ENCODE peak calls at places on chromosomes 16 and 17, in nine cellular contexts. K, W, R, I, B, J, V, A and Z are unnamed samples.

GRCh38 chr16:75010427-75010826 is 11.6 kb downstream of the ZNRF1 start:
- DNase-seq in K (no peak), W (no peak), R (no peak), I (no peak), B (no peak), J (no peak), V (no peak), A (no peak), Z (no peak)

GRCh38 chr17:44008205-44008909 is 3.9 kb downstream of the NAGS start:
- DNase-seq in K (no peak), W (no peak), R (no peak), I (no peak), B (no peak), J (no peak), V (no peak), A (no peak), Z (no peak)

GRCh38 chr16:88525663-88525990 is 44.6 kb upstream of the ZC3H18 start:
- DNase-seq in K (no peak), W (no peak), R (no peak), I (no peak), B (no peak), J (no peak), V (no peak), A (no peak), Z (no peak)

GRCh38 chr17:72393553-72393952 is 272.7 kb downstream of the SOX9 start:
- DNase-seq in K (peak), W (peak), R (no peak), I (peak), B (no peak), J (no peak), V (no peak), A (no peak), Z (no peak)

GRCh38 chr16:76931186-76931585 is 259.8 kb upstream of the MON1B start:
- DNase-seq in K (no peak), W (no peak), R (no peak), I (peak), B (no peak), J (no peak), V (no peak), A (no peak), Z (no peak)

GRCh38 chr16:77723108-77723514 is 797 bp downstream of the NUDT7 start:
- DNase-seq in K (peak), W (peak), R (no peak), I (no peak), B (no peak), J (no peak), V (peak), A (no peak), Z (peak)

GRCh38 chr17:7955414-7956042 is 23.5 kb downstream of the CNTROB start:
- DNase-seq in K (no peak), W (no peak), R (no peak), I (no peak), B (no peak), J (no peak), V (no peak), A (no peak), Z (no peak)

GRCh38 chr16:14196011-14196410 is 124.9 kb downstream of the MRTFB start:
- DNase-seq in K (no peak), W (no peak), R (no peak), I (no peak), B (no peak), J (no peak), V (no peak), A (no peak), Z (no peak)

GRCh38 chr16:86604436-86605220 is 26.3 kb downstream of the FOXL1 start:
- DNase-seq in K (no peak), W (no peak), R (no peak), I (no peak), B (no peak), J (no peak), V (no peak), A (peak), Z (no peak)

GRCh38 chr17:16343569-16343968 is 9.7 kb downstream of the CENPV start:
- DNase-seq in K (no peak), W (no peak), R (no peak), I (no peak), B (no peak), J (no peak), V (no peak), A (no peak), Z (no peak)

GRCh38 chr16:11310997-11311561 is 29.9 kb upstream of the PRM1 start:
- DNase-seq in K (no peak), W (no peak), R (no peak), I (no peak), B (no peak), J (no peak), V (no peak), A (peak), Z (no peak)

GRCh38 chr17:28760987-28761562 is 17.3 kb downstream of the TRAF4 start:
- DNase-seq in K (peak), W (no peak), R (no peak), I (peak), B (peak), J (peak), V (peak), A (no peak), Z (peak)

GRCh38 chr16:87100306-87101058 is 216.7 kb downstream of the C16orf95 start:
- DNase-seq in K (no peak), W (no peak), R (no peak), I (no peak), B (no peak), J (no peak), V (no peak), A (no peak), Z (no peak)

GRCh38 chr16:54654429-54654828 is 276.2 kb upstream of the IRX5 start:
- DNase-seq in K (no peak), W (no peak), R (no peak), I (no peak), B (no peak), J (no peak), V (no peak), A (no peak), Z (no peak)
- H3K4me3 ChIP-seq in K (no peak), W (no peak), R (no peak), I (no peak), B (no peak), J (no peak), V (no peak), A (no peak), Z (no peak)

DNA sequence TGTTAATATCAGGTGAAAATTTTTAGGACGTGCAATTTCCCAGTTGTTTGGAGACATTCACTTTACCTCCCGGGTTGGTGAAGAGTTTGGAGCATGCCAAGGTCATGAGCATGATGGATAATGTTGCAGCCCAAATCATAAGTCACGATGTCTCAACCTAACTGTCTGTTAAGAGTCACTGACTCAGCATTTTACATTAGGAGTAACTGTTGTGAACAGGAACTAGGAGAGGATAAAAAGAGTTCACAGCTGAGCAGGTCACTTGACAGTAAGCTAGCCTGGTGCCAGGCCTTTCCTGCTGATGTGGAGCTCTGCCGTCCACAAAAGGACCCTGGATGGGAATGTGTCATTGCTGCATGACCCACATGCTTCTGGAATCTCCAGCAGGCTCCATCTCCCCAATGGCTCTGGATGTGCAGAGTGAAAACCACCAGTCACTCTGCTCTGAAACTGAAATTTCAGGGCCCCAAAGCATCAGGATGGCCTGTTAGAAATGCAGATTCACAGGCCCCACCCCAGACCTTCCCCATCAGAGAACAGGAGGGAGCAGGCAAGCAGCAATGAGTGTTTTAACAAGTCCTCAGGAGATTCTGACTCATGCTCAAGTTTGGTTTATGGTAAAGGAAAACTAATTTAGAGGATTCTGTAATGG is 371.6 kb upstream of the MAF start:
- DNase-seq in K (peak), W (no peak), R (no peak), I (peak), B (no peak), J (no peak), V (no peak), A (no peak), Z (no peak)
- TF ChIP-seq CTCF in K (no peak), W (no peak), R (no peak), I (no peak), B (no peak), J (no peak), V (no peak), A (no peak), Z (no peak)

GRCh38 chr17:39973496-39973895 is 7.1 kb upstream of the PSMD3 start:
- DNase-seq in K (peak), W (no peak), R (no peak), I (peak), B (no peak), J (no peak), V (no peak), A (no peak), Z (no peak)
- H3K4me3 ChIP-seq in K (no peak), W (no peak), R (no peak), I (no peak), B (no peak), J (no peak), V (no peak), A (no peak), Z (no peak)

GRCh38 chr16:80041399-80041798 is 440.9 kb upstream of the MAF start:
- DNase-seq in K (no peak), W (no peak), R (no peak), I (no peak), B (no peak), J (no peak), V (no peak), A (no peak), Z (no peak)

GRCh38 chr16:80046848-80047247 is 446.3 kb upstream of the MAF start:
- DNase-seq in K (no peak), W (no peak), R (no peak), I (no peak), B (no peak), J (no peak), V (no peak), A (no peak), Z (no peak)

GRCh38 chr16:80047796-80048649 is 447.5 kb upstream of the MAF start:
- DNase-seq in K (no peak), W (no peak), R (no peak), I (peak), B (no peak), J (no peak), V (no peak), A (no peak), Z (no peak)

GRCh38 chr16:80051040-80051439 is 450.5 kb upstream of the MAF start:
- DNase-seq in K (no peak), W (no peak), R (no peak), I (no peak), B (no peak), J (no peak), V (no peak), A (no peak), Z (no peak)

GRCh38 chr16:80045944-80046660 is 445.6 kb upstream of the MAF start:
- DNase-seq in K (no peak), W (no peak), R (no peak), I (no peak), B (no peak), J (no peak), V (no peak), A (no peak), Z (no peak)
- TF ChIP-seq CTCF in K (no peak), W (no peak), R (no peak), I (no peak), B (no peak), J (no peak), V (no peak), A (no peak), Z (no peak)

GRCh38 chr17:41417576-41418015 is 6.8 kb downstream of the KRT37 start:
- DNase-seq in K (peak), W (no peak), R (no peak), I (peak), B (no peak), J (no peak), V (no peak), A (no peak), Z (no peak)

GRCh38 chr17:41415411-41415810 is 9.0 kb downstream of the KRT37 start:
- DNase-seq in K (no peak), W (no peak), R (no peak), I (no peak), B (no peak), J (no peak), V (no peak), A (no peak), Z (no peak)

GRCh38 chr17:41416478-41416877 is 7.9 kb downstream of the KRT37 start:
- DNase-seq in K (no peak), W (no peak), R (no peak), I (no peak), B (no peak), J (no peak), V (no peak), A (no peak), Z (no peak)

GRCh38 chr17:41413982-41414381 is 10.4 kb downstream of the KRT37 start:
- DNase-seq in K (no peak), W (no peak), R (no peak), I (no peak), B (no peak), J (no peak), V (no peak), A (no peak), Z (no peak)

DNA sequence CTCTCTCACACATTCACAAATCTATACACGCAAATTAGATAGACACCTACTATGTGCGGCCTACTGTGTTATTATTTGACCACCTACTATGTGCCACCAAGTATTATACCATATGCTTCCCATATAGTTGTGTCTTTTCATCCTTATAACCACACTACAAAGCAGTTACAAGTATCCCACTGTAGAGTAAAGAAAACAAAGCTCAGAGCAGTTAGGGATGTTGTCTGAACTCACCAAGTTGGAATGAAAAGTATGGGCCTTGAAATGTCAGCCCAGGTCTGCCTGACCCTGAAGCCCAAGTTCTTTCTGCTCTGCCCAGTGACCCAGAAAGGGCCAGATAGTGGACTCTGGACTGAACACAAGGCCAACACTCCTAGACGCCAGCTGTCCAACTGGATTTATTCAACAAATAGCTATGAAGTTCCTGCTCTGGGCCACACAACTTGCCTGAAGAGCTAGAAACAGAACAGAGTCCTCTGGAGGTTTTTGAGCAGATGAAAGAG is 8.5 kb downstream of the KRT37 start:
- DNase-seq in K (no peak), W (no peak), R (no peak), I (no peak), B (no peak), J (no peak), V (no peak), A (no peak), Z (no peak)
- H3K4me3 ChIP-seq in K (no peak), W (no peak), R (no peak), I (no peak), B (no peak), J (no peak), V (no peak), A (no peak), Z (no peak)

GRCh38 chr17:69130627-69131293 is 10.9 kb downstream of the ABCA6 start:
- DNase-seq in K (no peak), W (no peak), R (no peak), I (no peak), B (no peak), J (no peak), V (no peak), A (no peak), Z (no peak)
- TF ChIP-seq CTCF in K (no peak), W (no peak), R (no peak), I (no peak), B (no peak), J (no peak), V (no peak), A (no peak), Z (no peak)